ENCODE peak calls at places on chromosomes 16 and 17, in nine cellular contexts. One of them, this sample, is unnamed.

GRCh38 chr17:7656958-7657715 is 6.4 kb downstream of the ATP1B2 start:
- DNase-seq in A549: no peak
- DNase-seq in adipocyte: no peak
- DNase-seq in stromal cell of bone marrow: no peak
- DNase-seq in heart left ventricle: peak; percentile 80
- DNase-seq in AG04450: no peak
- DNase-seq in fibroblast of pulmonary artery: peak; percentile 18
- DNase-seq in upper lobe of right lung: no peak
- DNase-seq in caudate nucleus: peak; percentile 43
- DNase-seq in this sample: no peak

GRCh38 chr17:58365980-58366595 is 14.1 kb upstream of the SUPT4H1 start:
- DNase-seq in A549: no peak
- DNase-seq in adipocyte: no peak
- DNase-seq in stromal cell of bone marrow: no peak
- DNase-seq in heart left ventricle: no peak
- DNase-seq in AG04450: no peak
- DNase-seq in fibroblast of pulmonary artery: no peak
- DNase-seq in upper lobe of right lung: no peak
- DNase-seq in caudate nucleus: no peak
- DNase-seq in this sample: no peak

GRCh38 chr17:75807861-75808260 is 23.3 kb downstream of the UNK start:
- DNase-seq in A549: no peak
- DNase-seq in adipocyte: no peak
- DNase-seq in stromal cell of bone marrow: no peak
- DNase-seq in heart left ventricle: no peak
- DNase-seq in AG04450: no peak
- DNase-seq in fibroblast of pulmonary artery: no peak
- DNase-seq in upper lobe of right lung: no peak
- DNase-seq in caudate nucleus: no peak
- DNase-seq in this sample: no peak

GRCh38 chr16:24070851-24071250 is 185.3 kb upstream of the CACNG3 start:
- DNase-seq in A549: peak; percentile 65
- DNase-seq in adipocyte: peak; percentile 6
- DNase-seq in stromal cell of bone marrow: no peak
- DNase-seq in heart left ventricle: no peak
- DNase-seq in AG04450: no peak
- DNase-seq in fibroblast of pulmonary artery: peak; percentile 10
- DNase-seq in upper lobe of right lung: no peak
- DNase-seq in caudate nucleus: no peak
- DNase-seq in this sample: peak; percentile 39

GRCh38 chr17:6868579-6868978 is 37.0 kb upstream of the TEKT1 start:
- DNase-seq in A549: no peak
- DNase-seq in adipocyte: no peak
- DNase-seq in stromal cell of bone marrow: no peak
- DNase-seq in heart left ventricle: no peak
- DNase-seq in AG04450: no peak
- DNase-seq in fibroblast of pulmonary artery: no peak
- DNase-seq in upper lobe of right lung: no peak
- DNase-seq in caudate nucleus: no peak
- DNase-seq in this sample: no peak

GRCh38 chr17:30101686-30102390 is 14.8 kb upstream of the NSRP1 start:
- DNase-seq in A549: no peak
- DNase-seq in adipocyte: no peak
- DNase-seq in stromal cell of bone marrow: no peak
- DNase-seq in heart left ventricle: no peak
- DNase-seq in AG04450: no peak
- DNase-seq in fibroblast of pulmonary artery: peak; percentile 50
- DNase-seq in upper lobe of right lung: no peak
- DNase-seq in caudate nucleus: no peak
- DNase-seq in this sample: no peak

GRCh38 chr17:46984892-46985291 is 5.8 kb upstream of the RPRML start:
- DNase-seq in A549: no peak
- DNase-seq in adipocyte: no peak
- DNase-seq in stromal cell of bone marrow: no peak
- DNase-seq in heart left ventricle: no peak
- DNase-seq in AG04450: no peak
- DNase-seq in fibroblast of pulmonary artery: no peak
- DNase-seq in upper lobe of right lung: no peak
- DNase-seq in caudate nucleus: no peak
- DNase-seq in this sample: no peak

GRCh38 chr17:70276931-70277330 is 107.6 kb downstream of the KCNJ2 start:
- DNase-seq in A549: no peak
- DNase-seq in adipocyte: no peak
- DNase-seq in stromal cell of bone marrow: peak; percentile 21
- DNase-seq in heart left ventricle: no peak
- DNase-seq in AG04450: no peak
- DNase-seq in fibroblast of pulmonary artery: no peak
- DNase-seq in upper lobe of right lung: no peak
- DNase-seq in caudate nucleus: no peak
- DNase-seq in this sample: no peak

GRCh38 chr16:4862639-4863038 is 15.4 kb downstream of the UBN1 start:
- DNase-seq in A549: no peak
- DNase-seq in adipocyte: no peak
- DNase-seq in stromal cell of bone marrow: no peak
- DNase-seq in heart left ventricle: no peak
- DNase-seq in AG04450: no peak
- DNase-seq in fibroblast of pulmonary artery: no peak
- DNase-seq in upper lobe of right lung: no peak
- DNase-seq in caudate nucleus: no peak
- DNase-seq in this sample: no peak

GRCh38 chr17:19364699-19365498 is 2.4 kb upstream of the B9D1 start:
- DNase-seq in A549: no peak
- DNase-seq in adipocyte: peak; percentile 53
- DNase-seq in stromal cell of bone marrow: no peak
- DNase-seq in heart left ventricle: no peak
- DNase-seq in AG04450: no peak
- DNase-seq in fibroblast of pulmonary artery: no peak
- DNase-seq in upper lobe of right lung: peak; percentile 54
- DNase-seq in caudate nucleus: no peak
- DNase-seq in this sample: no peak

GRCh38 chr16:57815987-57816745 is 13.9 kb upstream of the KIFC3 start:
- DNase-seq in A549: peak; percentile 62
- DNase-seq in adipocyte: peak; percentile 73
- DNase-seq in stromal cell of bone marrow: peak; percentile 90
- DNase-seq in heart left ventricle: peak; percentile 92
- DNase-seq in AG04450: peak; percentile 71
- DNase-seq in fibroblast of pulmonary artery: peak; percentile 92
- DNase-seq in upper lobe of right lung: peak; percentile 93
- DNase-seq in caudate nucleus: no peak
- DNase-seq in this sample: no peak

GRCh38 chr16:27426423-27427408 is 24.7 kb downstream of the IL21R start:
- DNase-seq in A549: no peak
- DNase-seq in adipocyte: peak; percentile 55
- DNase-seq in stromal cell of bone marrow: peak; percentile 86
- DNase-seq in heart left ventricle: no peak
- DNase-seq in AG04450: peak; percentile 71
- DNase-seq in fibroblast of pulmonary artery: peak; percentile 86
- DNase-seq in upper lobe of right lung: peak; percentile 57
- DNase-seq in caudate nucleus: no peak
- DNase-seq in this sample: peak; percentile 77

GRCh38 chr17:17350491-17351355 is 47.5 kb downstream of the NT5M start:
- DNase-seq in A549: peak; percentile 55
- DNase-seq in adipocyte: peak; percentile 69
- DNase-seq in stromal cell of bone marrow: no peak
- DNase-seq in heart left ventricle: no peak
- DNase-seq in AG04450: no peak
- DNase-seq in fibroblast of pulmonary artery: peak; percentile 21
- DNase-seq in upper lobe of right lung: peak; percentile 60
- DNase-seq in caudate nucleus: no peak
- DNase-seq in this sample: no peak

GRCh38 chr17:74736423-74737298 is at the start of gene RAB37:
- DNase-seq in A549: peak; percentile 87
- DNase-seq in adipocyte: peak; percentile 34
- DNase-seq in stromal cell of bone marrow: no peak
- DNase-seq in heart left ventricle: peak; percentile 79
- DNase-seq in AG04450: no peak
- DNase-seq in fibroblast of pulmonary artery: no peak
- DNase-seq in upper lobe of right lung: peak; percentile 81
- DNase-seq in caudate nucleus: no peak
- DNase-seq in this sample: peak; percentile 56

GRCh38 chr17:4545217-4545951 is 9.8 kb downstream of the MYBBP1A start:
- DNase-seq in A549: no peak
- DNase-seq in adipocyte: no peak
- DNase-seq in stromal cell of bone marrow: no peak
- DNase-seq in heart left ventricle: peak; percentile 18
- DNase-seq in AG04450: no peak
- DNase-seq in fibroblast of pulmonary artery: no peak
- DNase-seq in upper lobe of right lung: no peak
- DNase-seq in caudate nucleus: no peak
- DNase-seq in this sample: no peak

GRCh38 chr16:22123146-22123545 is 30.8 kb downstream of the VWA3A start:
- DNase-seq in A549: peak; percentile 21
- DNase-seq in adipocyte: no peak
- DNase-seq in stromal cell of bone marrow: no peak
- DNase-seq in heart left ventricle: no peak
- DNase-seq in AG04450: no peak
- DNase-seq in fibroblast of pulmonary artery: peak; percentile 6
- DNase-seq in upper lobe of right lung: no peak
- DNase-seq in caudate nucleus: no peak
- DNase-seq in this sample: no peak

GRCh38 chr17:58294034-58294433 is 13.3 kb upstream of the MPO start:
- DNase-seq in A549: no peak
- DNase-seq in adipocyte: no peak
- DNase-seq in stromal cell of bone marrow: no peak
- DNase-seq in heart left ventricle: no peak
- DNase-seq in AG04450: no peak
- DNase-seq in fibroblast of pulmonary artery: no peak
- DNase-seq in upper lobe of right lung: no peak
- DNase-seq in caudate nucleus: no peak
- DNase-seq in this sample: no peak

GRCh38 chr16:5639531-5639930 is 541.9 kb upstream of the EEF2KMT start:
- DNase-seq in A549: no peak
- DNase-seq in adipocyte: no peak
- DNase-seq in stromal cell of bone marrow: no peak
- DNase-seq in heart left ventricle: no peak
- DNase-seq in AG04450: no peak
- DNase-seq in fibroblast of pulmonary artery: no peak
- DNase-seq in upper lobe of right lung: no peak
- DNase-seq in caudate nucleus: peak; percentile 12
- DNase-seq in this sample: no peak

GRCh38 chr17:42819939-42820535 is 4.0 kb downstream of the BECN1 start:
- DNase-seq in A549: peak; percentile 85
- DNase-seq in adipocyte: peak; percentile 83
- DNase-seq in stromal cell of bone marrow: no peak
- DNase-seq in heart left ventricle: peak; percentile 50
- DNase-seq in AG04450: no peak
- DNase-seq in fibroblast of pulmonary artery: peak; percentile 70
- DNase-seq in upper lobe of right lung: peak; percentile 74
- DNase-seq in caudate nucleus: no peak
- DNase-seq in this sample: peak; percentile 40

GRCh38 chr16:54402873-54403272 is 116.3 kb upstream of the IRX3 start:
- DNase-seq in A549: no peak
- DNase-seq in adipocyte: no peak
- DNase-seq in stromal cell of bone marrow: no peak
- DNase-seq in heart left ventricle: no peak
- DNase-seq in AG04450: no peak
- DNase-seq in fibroblast of pulmonary artery: no peak
- DNase-seq in upper lobe of right lung: no peak
- DNase-seq in caudate nucleus: no peak
- DNase-seq in this sample: no peak

GRCh38 chr17:7932483-7932891 is 481 bp downstream of the CNTROB start:
- DNase-seq in A549: peak; percentile 73
- DNase-seq in adipocyte: peak; percentile 61
- DNase-seq in stromal cell of bone marrow: no peak
- DNase-seq in heart left ventricle: no peak
- DNase-seq in AG04450: no peak
- DNase-seq in fibroblast of pulmonary artery: peak; percentile 27
- DNase-seq in upper lobe of right lung: no peak
- DNase-seq in caudate nucleus: no peak
- DNase-seq in this sample: no peak

GRCh38 chr17:44925731-44926697 is 10.7 kb upstream of the GFAP start:
- DNase-seq in A549: no peak
- DNase-seq in adipocyte: no peak
- DNase-seq in stromal cell of bone marrow: no peak
- DNase-seq in heart left ventricle: no peak
- DNase-seq in AG04450: no peak
- DNase-seq in fibroblast of pulmonary artery: no peak
- DNase-seq in upper lobe of right lung: peak; percentile 49
- DNase-seq in caudate nucleus: no peak
- DNase-seq in this sample: no peak

GRCh38 chr17:37701424-37702020 is 43.3 kb downstream of the HNF1B start:
- DNase-seq in A549: peak; percentile 75
- DNase-seq in adipocyte: peak; percentile 22
- DNase-seq in stromal cell of bone marrow: no peak
- DNase-seq in heart left ventricle: no peak
- DNase-seq in AG04450: no peak
- DNase-seq in fibroblast of pulmonary artery: peak; percentile 17
- DNase-seq in upper lobe of right lung: peak; percentile 72
- DNase-seq in caudate nucleus: no peak
- DNase-seq in this sample: peak; percentile 23

GRCh38 chr17:320809-321385 is 31.7 kb downstream of the RPH3AL start:
- DNase-seq in A549: no peak
- DNase-seq in adipocyte: no peak
- DNase-seq in stromal cell of bone marrow: no peak
- DNase-seq in heart left ventricle: peak; percentile 24
- DNase-seq in AG04450: no peak
- DNase-seq in fibroblast of pulmonary artery: no peak
- DNase-seq in upper lobe of right lung: peak; percentile 67
- DNase-seq in caudate nucleus: no peak
- DNase-seq in this sample: no peak

GRCh38 chr17:1109606-1110523 is 69.9 kb downstream of the ABR start:
- DNase-seq in A549: no peak
- DNase-seq in adipocyte: no peak
- DNase-seq in stromal cell of bone marrow: no peak
- DNase-seq in heart left ventricle: peak; percentile 71
- DNase-seq in AG04450: no peak
- DNase-seq in fibroblast of pulmonary artery: no peak
- DNase-seq in upper lobe of right lung: peak; percentile 80
- DNase-seq in caudate nucleus: no peak
- DNase-seq in this sample: no peak

GRCh38 chr16:72876221-72876620 is 171.7 kb downstream of the ZFHX3 start:
- DNase-seq in A549: no peak
- DNase-seq in adipocyte: peak; percentile 75
- DNase-seq in stromal cell of bone marrow: peak; percentile 91
- DNase-seq in heart left ventricle: peak; percentile 81
- DNase-seq in AG04450: peak; percentile 73
- DNase-seq in fibroblast of pulmonary artery: peak; percentile 86
- DNase-seq in upper lobe of right lung: peak; percentile 72
- DNase-seq in caudate nucleus: no peak
- DNase-seq in this sample: no peak

GRCh38 chr17:48601528-48602430 is 3.0 kb downstream of the HOXB6 start:
- DNase-seq in A549: peak; percentile 54
- DNase-seq in adipocyte: no peak
- DNase-seq in stromal cell of bone marrow: no peak
- DNase-seq in heart left ventricle: no peak
- DNase-seq in AG04450: no peak
- DNase-seq in fibroblast of pulmonary artery: no peak
- DNase-seq in upper lobe of right lung: no peak
- DNase-seq in caudate nucleus: no peak
- DNase-seq in this sample: no peak

GRCh38 chr17:71494456-71494855 is 626.4 kb upstream of the SOX9 start:
- DNase-seq in A549: no peak
- DNase-seq in adipocyte: peak; percentile 34
- DNase-seq in stromal cell of bone marrow: no peak
- DNase-seq in heart left ventricle: no peak
- DNase-seq in AG04450: no peak
- DNase-seq in fibroblast of pulmonary artery: peak; percentile 14
- DNase-seq in upper lobe of right lung: no peak
- DNase-seq in caudate nucleus: no peak
- DNase-seq in this sample: no peak

GRCh38 chr17:65228734-65229390 is 91.7 kb downstream of the RGS9 start:
- DNase-seq in A549: no peak
- DNase-seq in adipocyte: peak; percentile 19
- DNase-seq in stromal cell of bone marrow: peak; percentile 9
- DNase-seq in heart left ventricle: no peak
- DNase-seq in AG04450: no peak
- DNase-seq in fibroblast of pulmonary artery: peak; percentile 73
- DNase-seq in upper lobe of right lung: no peak
- DNase-seq in caudate nucleus: no peak
- DNase-seq in this sample: peak; percentile 51

GRCh38 chr17:65371702-65372101 is 189.7 kb downstream of the AXIN2 start:
- DNase-seq in A549: no peak
- DNase-seq in adipocyte: no peak
- DNase-seq in stromal cell of bone marrow: no peak
- DNase-seq in heart left ventricle: peak; percentile 64
- DNase-seq in AG04450: no peak
- DNase-seq in fibroblast of pulmonary artery: no peak
- DNase-seq in upper lobe of right lung: peak; percentile 87
- DNase-seq in caudate nucleus: no peak
- DNase-seq in this sample: no peak

This sample was measured in stimulated activated naive B cell treated with anti-CD40 and anti-IgM and Interleukin-4, amounts not matched to agents 10 μg/mL and 1 μg/mL and 100 μg/mL, for 72 hours.